ENCODE peak calls at places on chromosomes 2 and 18, in four cellular contexts. R is neuronal stem cell; I is stimulated activated CD8-positive, alpha-beta memory T cell treated with anti-CD3 and anti-CD28 coated beads, Interleukin-7, amount 100 ng/mL, for 1 hour; H is progenitor cell of endocrine pancreas. E is an unnamed sample.
A peak's percentile ranks its signal among the peaks of the same experiment; 100 is the strongest.

GRCh38 chr2:232889876-232890401 is 19.9 kb downstream of the SNORC start:
- DNase-seq in H (no peak), I (no peak), R (no peak), E (no peak)

GRCh38 chr18:50637961-50638622 is 78.2 kb downstream of the MAPK4 start:
- DNase-seq in H (no peak), I (no peak), R (no peak), E (no peak)

GRCh38 chr2:36492216-36492945 is 105.6 kb downstream of the FEZ2 start:
- DNase-seq in R (no peak), I (no peak), H (no peak), E (no peak)

GRCh38 chr2:43426305-43427031 is 169.4 kb downstream of the THADA start:
- DNase-seq in H (no peak), R (no peak), I (peak; percentile 13), E (peak; percentile 97)

GRCh38 chr2:62215306-62216064 is 19.6 kb downstream of the B3GNT2 start:
- DNase-seq in H (no peak), R (no peak), I (no peak), E (no peak)

GRCh38 chr2:146481629-146482028 is 1363.2 kb upstream of the ACVR2A start:
- DNase-seq in I (no peak), H (no peak), R (no peak), E (no peak)

GRCh38 chr2:12807907-12808810 is 91.4 kb downstream of the TRIB2 start:
- DNase-seq in I (no peak), H (no peak), R (no peak), E (no peak)

GRCh38 chr2:52658598-52658997 is 1109.0 kb upstream of the CHAC2 start:
- DNase-seq in I (no peak), H (no peak), R (no peak), E (no peak)

GRCh38 chr2:64750817-64751285 is 97.1 kb upstream of the SERTAD2 start:
- DNase-seq in H (peak; percentile 95), I (peak; percentile 96), R (peak; percentile 99), E (peak; percentile 100)

GRCh38 chr18:56283346-56283745 is 355.0 kb downstream of the TXNL1 start:
- DNase-seq in R (no peak), I (no peak), H (no peak), E (no peak)

GRCh38 chr2:239832101-239832994 is 192.8 kb downstream of the NDUFA10 start:
- DNase-seq in R (no peak), I (no peak), H (peak; percentile 4), E (no peak)

GRCh38 chr2:153068067-153068466 is 349.6 kb downstream of the ARL6IP6 start:
- DNase-seq in R (no peak), H (no peak), I (no peak), E (no peak)

GRCh38 chr2:3612639-3613523 is 18.0 kb downstream of the COLEC11 start:
- DNase-seq in H (no peak), R (no peak), I (no peak), E (no peak)

GRCh38 chr2:11656671-11657101 is 13.3 kb downstream of the NTSR2 start:
- DNase-seq in R (no peak), H (no peak), I (no peak), E (no peak)

GRCh38 chr18:28974504-28974903 is 797.6 kb upstream of the CDH2 start:
- DNase-seq in H (no peak), R (no peak), I (no peak), E (no peak)

GRCh38 chr2:216012133-216012829 is 1.1 kb downstream of the MREG start:
- DNase-seq in R (no peak), H (no peak), I (no peak), E (no peak)

GRCh38 chr18:42052137-42052708 is 97.2 kb downstream of the PIK3C3 start:
- DNase-seq in I (no peak), R (no peak), H (no peak), E (no peak)

GRCh38 chr2:59342166-59342565 is 1101.0 kb upstream of the FANCL start:
- DNase-seq in H (no peak), R (peak; percentile 11), I (no peak), E (no peak)

E was measured in GM12865.